ENCODE peak calls at places on chromosomes 5 and 9, in six cellular contexts. D is head of caudate nucleus, A is A549, Y is H7, W is coronary artery, K is T-cell. I is an unnamed sample.

GRCh38 chr9:99269429-99269828 is 47.3 kb downstream of the SEC61B start:
- DNase-seq in D (no peak), A (no peak), Y (no peak), W (no peak), K (no peak), I (no peak)

GRCh38 chr9:114805670-114806551 is at the start of gene TNFSF15:
- DNase-seq in D (no peak), A (no peak), Y (peak), W (no peak), K (no peak), I (no peak)

GRCh38 chr5:74035521-74035937 is 409.5 kb downstream of the ARHGEF28 start:
- DNase-seq in D (no peak), A (peak), Y (no peak), W (no peak), K (no peak), I (no peak)

GRCh38 chr5:167720201-167720600 is 571.2 kb upstream of the WWC1 start:
- DNase-seq in D (no peak), A (no peak), Y (no peak), W (no peak), K (no peak), I (no peak)

GRCh38 chr9:23702311-23702922 is 123.6 kb downstream of the ELAVL2 start:
- DNase-seq in D (no peak), A (no peak), Y (no peak), W (no peak), K (no peak), I (no peak)

GRCh38 chr5:152274206-152274605 is 130.9 kb downstream of the NMUR2 start:
- DNase-seq in D (no peak), A (no peak), Y (no peak), W (no peak), K (no peak), I (no peak)

GRCh38 chr5:62614355-62614754 is 35.7 kb downstream of the LRRC70 start:
- DNase-seq in D (no peak), A (no peak), Y (no peak), W (no peak), K (no peak), I (no peak)

GRCh38 chr5:36507332-36507952 is 99.0 kb upstream of the SLC1A3 start:
- DNase-seq in D (peak), A (peak), Y (peak), W (no peak), K (peak), I (peak)

GRCh38 chr5:92518318-92518913 is 1062.6 kb downstream of the NR2F1-AS1 start:
- DNase-seq in D (no peak), A (peak), Y (peak), W (no peak), K (no peak), I (no peak)

GRCh38 chr9:2884308-2884707 is 40.4 kb upstream of the PUM3 start:
- DNase-seq in D (no peak), A (no peak), Y (no peak), W (no peak), K (no peak), I (no peak)